ENCODE peak calls at places on chromosome 20, in five cellular contexts. Y, Q, T, X and I are unnamed samples.

GRCh38 chr20:44247676-44248419 is 740 bp downstream of the GDAP1L1 start:
- DNase-seq in Y (peak; percentile 46), Q (peak; percentile 16), T (peak; percentile 91), X (no peak), I (peak; percentile 39)

GRCh38 chr20:62839261-62839660 is 22.4 kb downstream of the TCFL5 start:
- DNase-seq in Y (no peak), Q (no peak), T (no peak), X (no peak), I (no peak)

GRCh38 chr20:47521059-47521808 is 19.5 kb downstream of the NCOA3 start:
- DNase-seq in Y (no peak), Q (no peak), T (no peak), X (no peak), I (no peak)

GRCh38 chr20:36093025-36093803 is 61.3 kb upstream of the EPB41L1 start:
- DNase-seq in Y (peak; percentile 55), Q (no peak), T (peak; percentile 60), X (no peak), I (peak; percentile 27)

GRCh38 chr20:58081842-58082241 is 146.6 kb downstream of the ANKRD60 start:
- DNase-seq in Y (no peak), Q (no peak), T (no peak), X (no peak), I (no peak)

GRCh38 chr20:62117658-62118057 is 4.6 kb upstream of the LSM14B start:
- DNase-seq in Y (no peak), Q (peak; percentile 66), T (no peak), X (no peak), I (peak; percentile 85)

GRCh38 chr20:53950031-53950430 is 120.4 kb downstream of the BCAS1 start:
- DNase-seq in Y (no peak), Q (no peak), T (no peak), X (no peak), I (no peak)

GRCh38 chr20:62875419-62876355 is 14.1 kb upstream of the TCFL5 start:
- DNase-seq in Y (peak; percentile 89), Q (no peak), T (peak; percentile 75), X (no peak), I (no peak)

GRCh38 chr20:17385798-17386197 is 145.4 kb downstream of the BFSP1 start:
- DNase-seq in Y (no peak), Q (no peak), T (no peak), X (no peak), I (no peak)

GRCh38 chr20:43936371-43936770 is 21.7 kb downstream of the TOX2 start:
- DNase-seq in Y (no peak), Q (peak; percentile 43), T (no peak), X (no peak), I (no peak)

GRCh38 chr20:43863330-43863729 is 51.3 kb upstream of the TOX2 start:
- DNase-seq in Y (peak; percentile 36), Q (no peak), T (no peak), X (no peak), I (no peak)

DNA sequence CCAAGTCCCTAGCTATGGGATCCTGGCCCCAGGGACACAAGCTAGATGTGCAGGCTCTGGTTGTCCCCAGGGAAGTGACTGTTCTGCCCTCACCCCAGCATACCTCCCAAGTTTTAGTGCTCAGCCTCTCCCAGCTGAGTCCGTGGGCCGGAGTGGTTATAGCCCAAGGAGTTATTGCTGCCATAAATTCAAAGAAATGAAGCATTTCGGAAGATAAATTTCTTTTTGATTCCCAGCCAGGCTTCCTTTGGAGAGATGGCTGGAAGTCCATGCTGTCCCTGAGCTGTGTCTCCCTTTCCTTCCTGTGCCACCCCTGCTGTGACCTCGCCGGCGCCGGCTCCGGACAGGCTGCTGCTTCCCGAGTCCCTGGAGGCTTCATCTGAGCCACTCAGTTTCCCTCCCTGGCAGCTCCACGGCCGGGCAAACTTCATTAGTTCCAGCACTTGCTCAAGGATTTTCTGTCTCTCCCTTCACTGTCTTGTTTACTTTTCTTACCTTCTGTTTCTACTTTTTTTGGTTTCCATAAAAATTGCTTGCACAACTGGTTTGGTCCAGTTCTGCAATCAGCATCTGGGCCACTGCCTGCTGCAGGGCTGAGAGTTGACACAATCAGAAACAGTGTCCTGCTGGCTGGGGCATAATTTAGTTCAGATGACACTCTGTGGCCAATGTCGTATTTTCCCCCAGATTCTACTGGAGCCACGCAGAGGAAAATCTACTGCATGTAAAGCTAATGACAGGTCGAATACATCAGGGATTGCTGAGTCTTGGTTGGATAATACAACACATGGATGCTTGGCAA is 225.5 kb downstream of the SYNDIG1 start:
- DNase-seq in Y (no peak), Q (no peak), T (no peak), X (no peak), I (no peak)
- H3K9ac ChIP-seq in Y (peak overlapping the region; percentile 11), Q (no peak overlapping the region), T (no peak overlapping the region), X (no peak overlapping the region), I (no peak overlapping the region)

DNA sequence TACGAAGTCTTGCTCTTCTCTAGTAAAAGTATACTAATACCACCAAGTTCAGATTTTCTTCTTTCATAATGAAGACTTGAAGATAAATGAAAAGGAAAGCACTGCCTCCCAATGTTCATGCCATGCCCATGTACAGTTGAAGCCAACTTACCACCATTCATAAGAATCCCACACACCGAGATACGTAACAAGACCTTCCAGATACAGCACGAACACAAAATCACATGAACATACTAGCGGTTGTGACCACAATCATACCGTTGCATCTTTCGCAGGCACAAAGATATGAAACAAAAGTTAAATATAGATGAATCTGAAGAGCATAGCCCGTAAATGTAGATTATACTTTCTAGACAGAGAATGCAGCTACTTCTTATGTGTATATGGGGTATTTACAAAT is 412.5 kb downstream of the CBLN4 start:
- DNase-seq in Y (no peak), Q (no peak), T (no peak), X (no peak), I (no peak)
- H3K9ac ChIP-seq in Y (no peak overlapping the region), Q (no peak overlapping the region), T (no peak overlapping the region), X (no peak overlapping the region), I (no peak overlapping the region)

GRCh38 chr20:1391640-1392442 is 1.0 kb downstream of the FKBP1A start:
- DNase-seq in Y (peak; percentile 80), Q (no peak), T (peak; percentile 30), X (no peak), I (peak; percentile 39)
- H3K9ac ChIP-seq in Y (peak overlapping the region; percentile 86), Q (peak overlapping the region; percentile 69), T (peak overlapping the region; percentile 79), X (peak overlapping the region; percentile 76), I (peak overlapping the region; percentile 80)

GRCh38 chr20:56443654-56444540 is 24.5 kb upstream of the RTF2 start:
- DNase-seq in Y (peak; percentile 82), Q (no peak), T (no peak), X (no peak), I (no peak)
- H3K9ac ChIP-seq in Y (no peak overlapping the region), Q (no peak overlapping the region), T (no peak overlapping the region), X (no peak overlapping the region), I (no peak overlapping the region)

DNA sequence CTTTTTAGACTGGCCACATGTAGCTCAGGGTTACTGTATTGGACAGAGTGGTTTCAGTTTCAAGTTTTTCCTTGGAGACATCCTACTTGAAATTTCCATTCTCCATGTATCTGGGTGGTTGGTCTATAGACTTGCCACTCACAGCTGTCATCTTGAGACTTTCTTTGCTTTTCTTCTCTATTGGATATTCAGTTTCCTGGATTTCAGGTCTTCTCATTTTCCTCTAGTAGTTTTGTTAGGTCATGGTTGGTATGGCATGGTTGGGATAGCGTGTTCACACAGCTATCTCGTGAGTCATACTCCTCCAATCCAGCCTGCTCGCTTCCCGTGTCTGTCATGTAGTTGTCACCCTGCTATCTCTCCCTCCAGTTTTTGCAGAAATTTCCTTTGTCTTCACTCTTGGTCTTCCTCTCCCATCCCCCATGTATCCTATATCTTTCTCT is 48.3 kb downstream of the PTPN1 start:
- DNase-seq in Y (peak; percentile 94), Q (no peak), T (peak; percentile 63), X (no peak), I (no peak)
- H3K9ac ChIP-seq in Y (no peak overlapping the region), Q (no peak overlapping the region), T (peak overlapping the region; percentile 51), X (peak overlapping the region; percentile 39), I (no peak overlapping the region)

GRCh38 chr20:23144856-23145255 is 58.7 kb upstream of the CD93 start:
- DNase-seq in Y (no peak), Q (no peak), T (no peak), X (no peak), I (no peak)
- H3K9ac ChIP-seq in Y (peak overlapping the region; percentile 61), Q (no peak overlapping the region), T (no peak overlapping the region), X (no peak overlapping the region), I (no peak overlapping the region)

GRCh38 chr20:309306-309840 is 12.0 kb downstream of the ZCCHC3 start:
- DNase-seq in Y (no peak), Q (no peak), T (no peak), X (no peak), I (no peak)
- H3K9ac ChIP-seq in Y (peak overlapping the region; percentile 96), Q (no peak overlapping the region), T (no peak overlapping the region), X (peak overlapping the region; percentile 44), I (no peak overlapping the region)

GRCh38 chr20:37464173-37464572 is 56.9 kb upstream of the NNAT start:
- DNase-seq in Y (no peak), Q (no peak), T (no peak), X (no peak), I (no peak)

GRCh38 chr20:37461376-37461775 is 59.7 kb upstream of the NNAT start:
- DNase-seq in Y (no peak), Q (no peak), T (no peak), X (no peak), I (no peak)

GRCh38 chr20:37468886-37469285 is 52.2 kb upstream of the NNAT start:
- DNase-seq in Y (no peak), Q (no peak), T (no peak), X (no peak), I (no peak)

GRCh38 chr20:37463726-37464125 is 57.3 kb upstream of the NNAT start:
- DNase-seq in Y (no peak), Q (no peak), T (no peak), X (no peak), I (no peak)

DNA sequence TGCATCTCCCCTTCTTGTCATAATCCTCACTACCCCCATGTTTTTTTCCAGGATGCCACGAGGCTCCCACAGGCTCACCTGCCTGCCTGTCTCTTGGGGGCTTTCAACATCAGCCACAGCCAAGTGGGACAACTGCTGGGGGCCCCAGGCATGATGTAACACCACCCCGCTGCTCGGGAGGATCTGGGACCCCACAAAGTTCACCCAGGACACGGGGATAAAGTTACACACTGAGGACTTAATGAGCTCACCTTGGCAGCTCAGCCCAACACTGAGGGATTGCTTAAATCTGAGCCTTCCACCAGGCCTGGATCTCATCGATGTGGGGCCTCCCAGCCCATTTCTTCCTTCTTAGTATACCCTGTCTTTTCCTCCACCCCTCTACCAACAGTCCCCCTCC is 56.4 kb upstream of the NNAT start:
- DNase-seq in Y (no peak), Q (no peak), T (no peak), X (no peak), I (no peak)
- H3K9ac ChIP-seq in Y (no peak overlapping the region), Q (no peak overlapping the region), T (no peak overlapping the region), X (no peak overlapping the region), I (no peak overlapping the region)

DNA sequence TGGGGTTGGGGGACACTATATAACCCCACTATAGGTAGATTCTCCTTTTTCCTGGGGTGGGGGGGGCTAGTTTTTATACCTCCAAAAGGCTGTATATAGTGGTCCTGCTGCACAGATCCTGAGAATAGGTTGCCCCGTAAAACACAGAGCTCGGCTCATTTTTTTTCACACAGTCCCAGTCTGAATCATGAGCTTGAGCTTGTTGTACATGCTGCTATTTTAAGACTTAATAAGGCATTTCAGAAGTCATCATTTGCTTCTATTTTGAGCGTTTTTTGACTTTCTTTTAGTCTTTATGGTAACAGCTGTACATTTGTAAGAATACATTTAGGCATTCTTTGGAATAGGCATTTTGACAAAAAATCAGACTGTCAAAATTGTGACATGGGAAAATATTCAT is 30.5 kb downstream of the SLC9A8 start:
- DNase-seq in Y (no peak), Q (no peak), T (no peak), X (no peak), I (no peak)
- H3K9ac ChIP-seq in Y (no peak overlapping the region), Q (no peak overlapping the region), T (no peak overlapping the region), X (no peak overlapping the region), I (no peak overlapping the region)